ENCODE peak calls at places on chromosomes 6 and 20, in six cellular contexts. One of them, this sample, is unnamed.

GRCh38 chr6:151749341-151749740 is 58.1 kb upstream of the ESR1 start:
- DNase-seq in endothelial cell of umbilical vein: no peak
- DNase-seq in A549: no peak
- DNase-seq in GM12878: no peak
- DNase-seq in K562: no peak
- DNase-seq in HepG2: no peak
- DNase-seq in this sample: no peak

GRCh38 chr20:2709205-2709981 is 16.8 kb downstream of the EBF4 start:
- DNase-seq in endothelial cell of umbilical vein: no peak
- DNase-seq in A549: no peak
- DNase-seq in GM12878: no peak
- DNase-seq in K562: no peak
- DNase-seq in HepG2: no peak
- DNase-seq in this sample: no peak

GRCh38 chr6:15305496-15305895 is 59.6 kb downstream of the JARID2 start:
- DNase-seq in endothelial cell of umbilical vein: no peak
- DNase-seq in A549: no peak
- DNase-seq in GM12878: no peak
- DNase-seq in K562: no peak
- DNase-seq in HepG2: no peak
- DNase-seq in this sample: no peak

GRCh38 chr6:148273962-148274752 is 68.5 kb upstream of the SASH1 start:
- DNase-seq in endothelial cell of umbilical vein: no peak
- DNase-seq in A549: no peak
- DNase-seq in GM12878: no peak
- DNase-seq in K562: no peak
- DNase-seq in HepG2: no peak
- DNase-seq in this sample: no peak

GRCh38 chr20:32443386-32443974 is 85.3 kb downstream of the ASXL1 start:
- DNase-seq in endothelial cell of umbilical vein: no peak
- DNase-seq in A549: no peak
- DNase-seq in GM12878: no peak
- DNase-seq in K562: no peak
- DNase-seq in HepG2: no peak
- DNase-seq in this sample: no peak

GRCh38 chr6:136643850-136644596 is 93.8 kb upstream of the MAP7 start:
- DNase-seq in endothelial cell of umbilical vein: peak
- DNase-seq in A549: peak
- DNase-seq in GM12878: peak
- DNase-seq in K562: peak
- DNase-seq in HepG2: peak
- DNase-seq in this sample: peak

GRCh38 chr6:113529191-113529590 is 328.0 kb upstream of the MARCKS start:
- DNase-seq in endothelial cell of umbilical vein: peak
- DNase-seq in A549: no peak
- DNase-seq in GM12878: no peak
- DNase-seq in K562: no peak
- DNase-seq in HepG2: no peak
- DNase-seq in this sample: no peak

GRCh38 chr6:73929421-73929820 is 233.4 kb downstream of the CD109 start:
- DNase-seq in endothelial cell of umbilical vein: no peak
- DNase-seq in A549: no peak
- DNase-seq in GM12878: no peak
- DNase-seq in K562: no peak
- DNase-seq in HepG2: no peak
- DNase-seq in this sample: no peak

GRCh38 chr6:56953597-56954388 is 1.1 kb upstream of the BEND6 start:
- DNase-seq in endothelial cell of umbilical vein: peak
- DNase-seq in A549: no peak
- DNase-seq in GM12878: peak
- DNase-seq in K562: no peak
- DNase-seq in HepG2: no peak
- DNase-seq in this sample: peak

GRCh38 chr6:146946559-146946958 is 257.7 kb upstream of the STXBP5 start:
- DNase-seq in endothelial cell of umbilical vein: no peak
- DNase-seq in A549: no peak
- DNase-seq in GM12878: no peak
- DNase-seq in K562: no peak
- DNase-seq in HepG2: no peak
- DNase-seq in this sample: no peak

GRCh38 chr6:113009682-113010081 is 662.6 kb downstream of the RFPL4B start:
- DNase-seq in endothelial cell of umbilical vein: no peak
- DNase-seq in A549: no peak
- DNase-seq in GM12878: no peak
- DNase-seq in K562: no peak
- DNase-seq in HepG2: no peak
- DNase-seq in this sample: no peak

GRCh38 chr20:19433371-19434316 is 221.2 kb downstream of the SLC24A3 start:
- DNase-seq in endothelial cell of umbilical vein: no peak
- DNase-seq in A549: no peak
- DNase-seq in GM12878: no peak
- DNase-seq in K562: no peak
- DNase-seq in HepG2: no peak
- DNase-seq in this sample: no peak

GRCh38 chr20:19642861-19643260 is 115.2 kb upstream of the RIN2 start:
- DNase-seq in endothelial cell of umbilical vein: no peak
- DNase-seq in A549: no peak
- DNase-seq in GM12878: no peak
- DNase-seq in K562: no peak
- DNase-seq in HepG2: no peak
- DNase-seq in this sample: no peak

GRCh38 chr20:41183831-41184230 is 46.5 kb downstream of the PLCG1 start:
- DNase-seq in endothelial cell of umbilical vein: no peak
- DNase-seq in A549: no peak
- DNase-seq in GM12878: no peak
- DNase-seq in K562: no peak
- DNase-seq in HepG2: no peak
- DNase-seq in this sample: no peak

GRCh38 chr6:110567957-110568696 is 91.7 kb upstream of the SLC22A16 start:
- DNase-seq in endothelial cell of umbilical vein: no peak
- DNase-seq in A549: no peak
- DNase-seq in GM12878: no peak
- DNase-seq in K562: no peak
- DNase-seq in HepG2: no peak
- DNase-seq in this sample: peak

GRCh38 chr6:116447052-116447451 is 14.1 kb upstream of the CALHM6 start:
- DNase-seq in endothelial cell of umbilical vein: peak
- DNase-seq in A549: no peak
- DNase-seq in GM12878: no peak
- DNase-seq in K562: no peak
- DNase-seq in HepG2: no peak
- DNase-seq in this sample: no peak

GRCh38 chr6:40569162-40569920 is 17.8 kb downstream of the LRFN2 start:
- DNase-seq in endothelial cell of umbilical vein: no peak
- DNase-seq in A549: no peak
- DNase-seq in GM12878: no peak
- DNase-seq in K562: no peak
- DNase-seq in HepG2: no peak
- DNase-seq in this sample: no peak

GRCh38 chr6:161273356-161273751 is 507 bp downstream of the AGPAT4 start:
- DNase-seq in endothelial cell of umbilical vein: peak
- DNase-seq in A549: no peak
- DNase-seq in GM12878: no peak
- DNase-seq in K562: peak
- DNase-seq in HepG2: no peak
- DNase-seq in this sample: peak

GRCh38 chr20:63979549-63980316 is at the start of gene SAMD10:
- DNase-seq in endothelial cell of umbilical vein: peak
- DNase-seq in A549: no peak
- DNase-seq in GM12878: peak
- DNase-seq in K562: peak
- DNase-seq in HepG2: peak
- DNase-seq in this sample: peak

GRCh38 chr6:90413867-90414266 is 117.2 kb upstream of the BACH2 start:
- DNase-seq in endothelial cell of umbilical vein: no peak
- DNase-seq in A549: no peak
- DNase-seq in GM12878: no peak
- DNase-seq in K562: peak
- DNase-seq in HepG2: no peak
- DNase-seq in this sample: no peak

GRCh38 chr20:6886065-6886729 is 118.7 kb downstream of the BMP2 start:
- DNase-seq in endothelial cell of umbilical vein: no peak
- DNase-seq in A549: no peak
- DNase-seq in GM12878: no peak
- DNase-seq in K562: no peak
- DNase-seq in HepG2: no peak
- DNase-seq in this sample: no peak

GRCh38 chr20:8305449-8305978 is 173.4 kb downstream of the PLCB1 start:
- DNase-seq in endothelial cell of umbilical vein: peak
- DNase-seq in A549: peak
- DNase-seq in GM12878: peak
- DNase-seq in K562: peak
- DNase-seq in HepG2: peak
- DNase-seq in this sample: peak

GRCh38 chr6:119308994-119309657 is 40.4 kb downstream of the MAN1A1 start:
- DNase-seq in endothelial cell of umbilical vein: no peak
- DNase-seq in A549: no peak
- DNase-seq in GM12878: no peak
- DNase-seq in K562: no peak
- DNase-seq in HepG2: peak
- DNase-seq in this sample: no peak
- TF ChIP-seq MYC in endothelial cell of umbilical vein: no peak
- TF ChIP-seq MYC in A549: no peak
- TF ChIP-seq MYC in GM12878: no peak
- TF ChIP-seq MYC in K562: no peak
- TF ChIP-seq MYC in HepG2: no peak
- TF ChIP-seq MYC in this sample: no peak

DNA sequence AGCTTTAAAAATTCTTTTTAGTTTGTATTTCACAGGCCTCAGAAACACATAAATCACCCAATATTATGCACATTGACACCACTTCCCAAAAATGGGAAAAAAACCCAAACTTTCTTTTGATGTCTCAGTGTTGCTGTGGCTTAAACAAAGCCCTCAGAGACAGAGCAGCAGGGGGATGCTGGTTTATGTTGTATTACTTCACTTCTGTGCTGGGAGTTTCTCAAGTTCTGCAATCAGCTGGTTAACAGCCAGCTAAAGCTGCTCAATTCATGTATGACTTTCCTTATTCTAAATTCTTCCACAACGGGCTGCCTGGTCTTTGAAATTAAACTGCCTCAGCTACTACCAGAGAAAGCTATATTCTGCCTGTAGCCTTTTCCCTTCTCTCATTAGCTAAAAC is 5.6 kb downstream of the FILIP1 start:
- DNase-seq in endothelial cell of umbilical vein: peak
- DNase-seq in A549: no peak
- DNase-seq in GM12878: no peak
- DNase-seq in K562: no peak
- DNase-seq in HepG2: no peak
- DNase-seq in this sample: no peak
- TF ChIP-seq MAX in endothelial cell of umbilical vein: no peak
- TF ChIP-seq MAX in A549: no peak
- TF ChIP-seq MAX in GM12878: no peak
- TF ChIP-seq MAX in K562: no peak
- TF ChIP-seq MAX in HepG2: no peak
- TF ChIP-seq MAX in this sample: no peak

DNA sequence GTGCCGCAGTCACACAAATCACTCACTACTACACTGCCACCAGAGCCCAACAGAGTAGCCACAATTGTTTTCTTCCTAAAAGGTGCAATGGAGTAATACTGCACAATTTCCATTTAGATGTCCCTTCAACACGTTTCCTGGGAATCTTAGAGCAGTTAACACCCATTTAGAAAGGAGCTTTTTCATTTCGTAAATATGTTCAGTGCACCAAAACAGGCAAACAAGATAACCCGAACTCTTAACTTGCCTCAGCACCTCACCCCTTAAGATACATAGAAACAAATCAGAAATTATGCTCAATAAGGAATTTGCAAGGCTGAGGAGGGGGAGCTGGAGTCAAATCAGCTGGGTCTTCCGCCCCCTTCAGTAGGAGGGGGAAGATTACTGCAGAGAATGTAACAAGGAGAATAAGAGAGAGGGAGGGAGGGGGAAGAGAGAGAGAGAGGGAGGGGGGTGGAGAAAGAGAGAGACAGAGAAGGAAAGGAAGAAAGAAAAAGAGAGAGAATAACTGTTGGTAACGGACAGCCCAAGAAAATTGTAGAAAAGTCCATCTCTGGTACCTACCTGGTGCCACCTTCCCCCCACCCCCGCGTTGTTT is 155.4 kb downstream of the BCAS1 start:
- DNase-seq in endothelial cell of umbilical vein: peak
- DNase-seq in A549: no peak
- DNase-seq in GM12878: no peak
- DNase-seq in K562: peak
- DNase-seq in HepG2: no peak
- DNase-seq in this sample: peak
- TF ChIP-seq POLR2A in endothelial cell of umbilical vein: no peak
- TF ChIP-seq POLR2A in A549: no peak
- TF ChIP-seq POLR2A in GM12878: no peak
- TF ChIP-seq POLR2A in K562: no peak
- TF ChIP-seq POLR2A in HepG2: no peak
- TF ChIP-seq POLR2A in this sample: no peak

DNA sequence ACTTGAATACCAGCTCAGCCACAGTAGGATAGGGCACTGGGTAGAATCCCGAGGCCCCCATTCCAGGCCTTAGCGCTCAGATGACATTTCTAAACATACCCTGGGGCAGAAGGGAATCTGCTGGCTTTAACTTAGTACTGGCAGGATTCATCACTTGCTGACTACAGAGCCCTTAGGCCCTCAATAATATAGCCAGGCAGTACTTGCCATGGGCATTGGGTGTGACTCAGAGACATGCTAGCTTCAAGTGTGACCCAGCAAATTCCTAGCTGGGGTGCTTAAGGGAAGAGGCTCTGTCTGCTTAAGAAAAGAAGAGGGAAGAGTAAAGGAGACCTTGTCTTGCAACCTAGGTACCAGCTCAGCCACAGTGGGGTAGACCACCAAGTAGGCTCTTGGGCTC is 48.3 kb upstream of the HACE1 start:
- DNase-seq in endothelial cell of umbilical vein: no peak
- DNase-seq in A549: no peak
- DNase-seq in GM12878: no peak
- DNase-seq in K562: no peak
- DNase-seq in HepG2: no peak
- DNase-seq in this sample: no peak
- TF ChIP-seq MYC in endothelial cell of umbilical vein: no peak
- TF ChIP-seq MYC in A549: no peak
- TF ChIP-seq MYC in GM12878: no peak
- TF ChIP-seq MYC in K562: no peak
- TF ChIP-seq MYC in HepG2: no peak
- TF ChIP-seq MYC in this sample: no peak

DNA sequence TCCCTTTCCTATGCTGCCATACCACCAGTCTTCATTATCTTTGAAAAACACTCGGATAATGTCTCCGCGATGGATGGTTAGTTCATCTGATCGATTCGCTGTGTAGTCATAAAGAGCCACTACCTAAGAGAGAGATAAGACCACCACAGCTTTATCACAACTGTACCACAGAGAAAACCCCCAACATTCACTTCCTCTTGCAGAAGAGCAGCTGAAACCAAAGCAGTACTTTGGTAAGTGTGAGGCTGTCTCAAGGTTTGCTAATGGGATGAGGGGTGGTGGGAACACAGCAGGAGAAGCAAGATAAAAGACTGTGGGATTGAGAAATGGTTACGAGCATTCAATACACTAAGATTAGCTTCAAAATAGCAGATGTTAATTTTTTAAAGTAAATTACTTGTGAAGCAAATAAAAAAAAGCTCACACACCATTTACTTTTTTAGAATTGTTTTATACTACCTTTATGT is 142.1 kb downstream of the MYB start:
- DNase-seq in endothelial cell of umbilical vein: no peak
- DNase-seq in A549: no peak
- DNase-seq in GM12878: peak
- DNase-seq in K562: peak
- DNase-seq in HepG2: no peak
- DNase-seq in this sample: peak
- TF ChIP-seq MAX in endothelial cell of umbilical vein: no peak
- TF ChIP-seq MAX in A549: no peak
- TF ChIP-seq MAX in GM12878: no peak
- TF ChIP-seq MAX in K562: no peak
- TF ChIP-seq MAX in HepG2: no peak
- TF ChIP-seq MAX in this sample: no peak